ENCODE peak calls at places on chromosomes 1 and 21, in eight cellular contexts. C is astrocyte of the spinal cord, Q is cardiac muscle cell, J is stomach, P is epithelial cell of esophagus, F is cardiac fibroblast, D is kidney, O is psoas muscle. N is an unnamed sample.

GRCh38 chr1:47211796-47212269 is 20.2 kb downstream of the TAL1 start:
- DNase-seq in C (no peak), Q (peak), J (no peak), P (no peak), F (peak), D (no peak), O (no peak), N (no peak)

GRCh38 chr1:1841575-1841991 is 49.3 kb downstream of the GNB1 start:
- DNase-seq in C (no peak), Q (peak), J (no peak), P (no peak), F (peak), D (no peak), O (no peak), N (peak)

GRCh38 chr1:74504125-74505065 is 8.0 kb downstream of the LRRC53 start:
- DNase-seq in C (peak), Q (peak), J (no peak), P (peak), F (peak), D (no peak), O (peak), N (peak)

GRCh38 chr1:200409203-200409760 is 554 bp downstream of the ZNF281 start:
- DNase-seq in C (peak), Q (peak), J (peak), P (no peak), F (peak), D (peak), O (peak), N (no peak)

GRCh38 chr1:91555821-91556531 is 55.3 kb downstream of the CDC7 start:
- DNase-seq in C (peak), Q (peak), J (no peak), P (peak), F (peak), D (no peak), O (no peak), N (peak)

GRCh38 chr21:34807146-34807880 is 138.5 kb downstream of the CLIC6 start:
- DNase-seq in C (peak), Q (peak), J (no peak), P (peak), F (peak), D (no peak), O (no peak), N (peak)

GRCh38 chr1:3910769-3911520 is 10.9 kb upstream of the C1orf174 start:
- DNase-seq in C (peak), Q (peak), J (peak), P (peak), F (peak), D (peak), O (peak), N (peak)

GRCh38 chr1:161502181-161502580 is 3.1 kb upstream of the FCGR2A start:
- DNase-seq in C (no peak), Q (no peak), J (no peak), P (no peak), F (no peak), D (no peak), O (no peak), N (no peak)

GRCh38 chr1:159204071-159204790 is 444 bp upstream of the ACKR1 start:
- DNase-seq in C (no peak), Q (peak), J (no peak), P (no peak), F (no peak), D (no peak), O (no peak), N (no peak)

GRCh38 chr1:15246960-15247614 is at the start of gene FHAD1:
- DNase-seq in C (peak), Q (peak), J (peak), P (peak), F (peak), D (peak), O (no peak), N (peak)

GRCh38 chr1:62687903-62688686 is at the start of gene DOCK7:
- DNase-seq in C (peak), Q (peak), J (peak), P (peak), F (peak), D (peak), O (peak), N (peak)

GRCh38 chr1:196306421-196306820 is 301.8 kb downstream of the KCNT2 start:
- DNase-seq in C (no peak), Q (no peak), J (no peak), P (peak), F (no peak), D (no peak), O (no peak), N (no peak)

GRCh38 chr21:34844033-34844923 is 175.5 kb downstream of the CLIC6 start:
- DNase-seq in C (peak), Q (peak), J (peak), P (peak), F (peak), D (peak), O (peak), N (peak)

GRCh38 chr21:28228624-28228995 is 764.1 kb downstream of the LTN1 start:
- DNase-seq in C (no peak), Q (no peak), J (no peak), P (no peak), F (no peak), D (no peak), O (no peak), N (no peak)

GRCh38 chr1:223886516-223886921 is 40.8 kb upstream of the TP53BP2 start:
- DNase-seq in C (no peak), Q (no peak), J (no peak), P (peak), F (no peak), D (no peak), O (no peak), N (no peak)

GRCh38 chr1:235583511-235584001 is 66.0 kb downstream of the GNG4 start:
- DNase-seq in C (no peak), Q (peak), J (no peak), P (peak), F (no peak), D (peak), O (no peak), N (no peak)

GRCh38 chr1:232512712-232513111 is 117.2 kb downstream of the SIPA1L2 start:
- DNase-seq in C (no peak), Q (no peak), J (no peak), P (no peak), F (no peak), D (peak), O (no peak), N (no peak)

GRCh38 chr21:45546636-45547203 is 4.5 kb upstream of the SLC19A1 start:
- DNase-seq in C (no peak), Q (no peak), J (no peak), P (no peak), F (no peak), D (peak), O (peak), N (no peak)

GRCh38 chr1:8687539-8687938 is 129.9 kb downstream of the RERE start:
- DNase-seq in C (no peak), Q (no peak), J (no peak), P (no peak), F (no peak), D (no peak), O (no peak), N (no peak)

GRCh38 chr1:243890576-243890975 is 40.5 kb upstream of the AKT3 start:
- DNase-seq in C (peak), Q (peak), J (no peak), P (peak), F (peak), D (no peak), O (no peak), N (peak)

GRCh38 chr1:9822897-9823692 is 670 bp downstream of the CLSTN1 start:
- DNase-seq in C (no peak), Q (peak), J (no peak), P (no peak), F (peak), D (peak), O (peak), N (peak)

GRCh38 chr1:229238674-229239415 is 32.1 kb upstream of the RAB4A start:
- DNase-seq in C (no peak), Q (peak), J (no peak), P (peak), F (peak), D (no peak), O (peak), N (no peak)

GRCh38 chr1:174982971-174983689 is 16.6 kb upstream of the CACYBP start:
- DNase-seq in C (peak), Q (peak), J (no peak), P (peak), F (peak), D (no peak), O (no peak), N (peak)

GRCh38 chr1:12505639-12506311 is 112.2 kb downstream of the DHRS3 start:
- DNase-seq in C (no peak), Q (no peak), J (no peak), P (no peak), F (no peak), D (no peak), O (no peak), N (no peak)

GRCh38 chr1:10755977-10756521 is 40.4 kb downstream of the CASZ1 start:
- DNase-seq in C (no peak), Q (peak), J (peak), P (peak), F (peak), D (peak), O (peak), N (peak)

DNA sequence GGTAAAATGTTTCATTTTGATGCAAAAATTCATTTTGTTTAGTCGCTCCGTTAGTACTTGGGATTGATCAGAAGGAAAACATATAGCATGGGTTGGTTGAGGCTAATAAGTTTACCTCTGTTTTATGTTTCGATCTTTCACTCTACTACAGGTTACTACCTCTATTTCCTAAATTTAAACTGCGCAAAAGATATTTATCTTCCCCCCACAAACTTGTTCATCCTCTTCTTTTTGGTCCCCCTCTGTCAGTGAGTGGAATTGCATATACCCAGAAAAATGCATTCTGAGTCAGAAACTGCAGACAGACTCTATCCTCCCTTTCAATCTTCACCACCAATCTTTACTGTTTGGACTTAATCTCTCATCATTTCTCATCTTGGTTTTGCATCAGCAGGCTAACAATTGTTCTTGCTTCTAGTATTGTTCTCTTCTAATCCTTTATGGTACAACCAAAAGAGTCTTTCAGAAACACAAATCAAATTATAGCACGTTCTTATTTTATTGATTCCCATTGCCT is 316.0 kb upstream of the ADGRL4 start:
- DNase-seq in C (no peak), Q (peak), J (no peak), P (peak), F (peak), D (no peak), O (no peak), N (peak)
- TF ChIP-seq CTCF in C (no peak), Q (no peak), J (no peak), P (no peak), F (peak), D (no peak), O (no peak), N (peak)

DNA sequence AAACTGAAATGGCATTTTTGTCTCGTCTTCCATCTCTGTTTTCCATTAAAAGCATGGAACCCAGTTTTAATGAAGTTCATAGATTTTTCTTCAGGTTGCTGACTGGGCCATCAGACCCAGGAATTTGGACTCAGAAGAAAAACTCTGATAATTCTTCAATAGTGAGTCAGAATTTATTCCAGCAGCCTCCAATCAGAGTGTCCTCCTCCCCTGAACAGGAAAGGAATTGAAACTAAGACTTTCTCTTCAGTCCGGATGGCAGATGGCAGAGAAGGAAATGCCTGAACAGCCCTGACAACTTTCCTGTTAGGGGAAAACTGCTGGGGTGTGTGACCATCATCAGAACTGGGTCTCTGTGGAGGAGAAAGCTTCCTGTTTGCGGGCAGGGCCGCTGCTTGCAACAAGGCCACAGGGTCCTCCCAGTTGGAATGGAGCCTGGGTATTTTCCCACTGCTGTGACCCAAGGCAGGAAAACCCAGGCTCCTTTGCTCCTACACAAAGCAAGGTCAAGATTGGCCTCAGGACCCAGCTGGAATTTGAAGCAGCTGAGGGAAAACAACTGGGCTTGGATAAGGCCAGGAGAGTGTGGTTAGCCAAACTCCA is 20.7 kb downstream of the CD34 start:
- DNase-seq in C (peak), Q (peak), J (peak), P (peak), F (peak), D (peak), O (peak), N (peak)
- H3K4me3 ChIP-seq in C (no peak), Q (no peak), J (no peak), P (no peak), F (no peak), D (no peak), O (no peak), N (no peak)

DNA sequence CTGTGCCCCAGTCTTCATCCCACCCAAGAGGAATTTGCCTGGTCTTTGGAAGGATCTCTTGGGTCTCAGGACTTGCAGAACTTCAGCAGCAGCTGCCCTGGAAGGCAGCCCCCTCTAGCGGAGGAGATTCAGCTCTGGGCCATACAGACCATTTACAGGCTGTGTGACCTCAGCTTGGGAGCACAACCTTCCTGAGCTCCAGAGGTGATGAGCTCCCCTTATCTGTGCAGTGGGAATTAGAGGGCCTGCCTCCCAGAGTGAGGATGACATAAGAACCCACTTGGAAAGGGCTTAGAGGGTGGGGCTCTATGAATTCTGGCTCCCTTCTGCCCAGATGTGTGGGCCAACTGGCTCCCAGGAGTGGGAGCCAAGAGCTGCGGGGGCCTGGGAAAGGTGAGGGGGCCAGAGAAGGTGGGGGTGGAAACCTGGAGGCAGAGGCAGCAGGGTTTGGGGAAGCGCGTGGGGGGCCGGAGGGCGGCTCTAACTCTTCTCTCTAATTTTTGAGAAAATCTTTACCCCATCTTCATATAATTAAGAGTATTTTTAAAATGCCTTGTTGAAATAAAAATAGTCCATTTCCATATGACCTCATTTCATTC is 21.4 kb downstream of the EPHB2 start:
- DNase-seq in C (no peak), Q (peak), J (no peak), P (no peak), F (peak), D (no peak), O (no peak), N (peak)
- TF ChIP-seq CTCF in C (peak), Q (peak), J (no peak), P (peak), F (peak), D (no peak), O (no peak), N (peak)

DNA sequence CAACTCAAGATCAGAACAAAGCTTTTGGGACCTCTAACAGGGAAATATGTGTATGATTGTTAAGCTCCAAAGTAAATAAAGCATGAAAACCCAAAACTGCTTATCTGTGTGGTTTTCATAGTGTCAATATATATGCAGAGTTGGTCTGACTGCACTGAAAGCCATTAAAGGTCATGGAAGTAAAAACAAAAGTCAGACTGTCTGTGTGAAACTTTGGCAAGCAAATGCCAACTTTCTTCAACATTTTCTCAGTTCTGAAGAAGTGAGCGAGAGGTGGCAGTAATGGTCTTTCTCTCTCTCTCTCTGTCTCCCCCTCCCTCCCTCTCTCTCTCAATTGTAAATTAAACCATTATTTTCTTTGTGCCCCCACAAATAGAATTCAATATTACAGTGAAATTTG is 100.1 kb upstream of the S1PR1 start:
- DNase-seq in C (peak), Q (peak), J (no peak), P (no peak), F (peak), D (no peak), O (no peak), N (no peak)
- H3K4me3 ChIP-seq in C (no peak), Q (no peak), J (no peak), P (no peak), F (no peak), D (no peak), O (no peak), N (no peak)

GRCh38 chr1:27042670-27043069 is 30.0 kb upstream of the TENT5B start:
- DNase-seq in C (no peak), Q (no peak), J (no peak), P (no peak), F (no peak), D (no peak), O (peak), N (no peak)

GRCh38 chr1:27049127-27049526 is 36.5 kb upstream of the TENT5B start:
- DNase-seq in C (no peak), Q (no peak), J (no peak), P (no peak), F (no peak), D (no peak), O (no peak), N (no peak)

GRCh38 chr1:27049607-27050006 is 37.0 kb upstream of the TENT5B start:
- DNase-seq in C (no peak), Q (no peak), J (no peak), P (no peak), F (no peak), D (no peak), O (no peak), N (no peak)

GRCh38 chr1:27044613-27045091 is 32.0 kb upstream of the TENT5B start:
- DNase-seq in C (peak), Q (peak), J (peak), P (peak), F (peak), D (peak), O (peak), N (peak)

GRCh38 chr1:27045973-27046558 is 33.4 kb upstream of the TENT5B start:
- DNase-seq in C (peak), Q (peak), J (peak), P (peak), F (peak), D (peak), O (peak), N (peak)
- TF ChIP-seq CTCF in C (peak), Q (peak), J (no peak), P (peak), F (peak), D (peak), O (peak), N (peak)

DNA sequence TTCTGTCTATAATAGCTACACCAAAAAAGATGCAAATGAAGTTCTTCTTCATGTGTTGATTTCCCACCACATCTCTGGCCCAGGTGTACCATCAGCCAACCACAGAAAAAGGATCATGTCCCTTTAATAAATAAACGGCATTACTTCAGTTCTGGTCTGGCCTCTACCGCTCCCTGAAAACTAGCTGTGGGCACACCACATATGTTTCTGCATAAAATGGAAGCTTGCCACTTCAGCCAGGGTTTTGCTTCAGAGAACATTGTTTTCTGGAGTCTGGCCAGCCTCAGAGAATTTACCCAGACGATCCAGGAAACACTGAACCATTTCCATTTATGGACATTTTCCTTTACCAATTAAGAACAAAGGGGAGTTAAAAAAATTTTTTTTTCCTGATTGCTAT is 5.9 kb upstream of the LAMC2 start:
- DNase-seq in C (peak), Q (peak), J (peak), P (peak), F (peak), D (no peak), O (no peak), N (peak)
- H3K4me3 ChIP-seq in C (no peak), Q (no peak), J (no peak), P (no peak), F (no peak), D (no peak), O (no peak), N (no peak)

GRCh38 chr1:167369933-167370332 is 148.4 kb downstream of the CD247 start:
- DNase-seq in C (no peak), Q (no peak), J (no peak), P (peak), F (no peak), D (no peak), O (no peak), N (no peak)

GRCh38 chr1:167367705-167368104 is 147.0 kb downstream of the POU2F1 start:
- DNase-seq in C (no peak), Q (no peak), J (no peak), P (no peak), F (no peak), D (no peak), O (no peak), N (no peak)

GRCh38 chr1:167374014-167374413 is 144.3 kb downstream of the CD247 start:
- DNase-seq in C (no peak), Q (no peak), J (no peak), P (no peak), F (no peak), D (no peak), O (no peak), N (no peak)

GRCh38 chr1:167375949-167376348 is 142.4 kb downstream of the CD247 start:
- DNase-seq in C (no peak), Q (no peak), J (no peak), P (no peak), F (no peak), D (no peak), O (no peak), N (no peak)

DNA sequence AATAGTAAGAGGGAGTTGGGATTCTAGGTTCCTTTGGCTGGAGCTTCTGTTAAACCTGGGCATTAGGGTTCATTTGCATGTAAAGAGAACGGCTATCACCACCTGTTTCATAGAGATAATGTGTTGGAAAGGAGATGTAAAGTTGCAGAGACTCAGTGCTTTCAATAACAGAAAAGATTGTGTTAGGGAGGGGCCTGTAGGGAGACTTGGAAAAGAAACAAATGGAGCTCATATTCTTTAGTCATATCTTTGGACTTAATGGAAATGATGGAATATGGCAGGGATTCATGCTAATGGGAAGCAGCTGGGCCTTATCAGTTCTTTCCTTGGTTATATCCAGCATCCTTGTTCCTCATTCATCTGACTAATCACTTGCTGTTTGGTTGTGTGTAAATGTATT is 144.9 kb downstream of the CD247 start:
- DNase-seq in C (no peak), Q (peak), J (no peak), P (no peak), F (no peak), D (no peak), O (no peak), N (peak)
- TF ChIP-seq CTCF in C (no peak), Q (no peak), J (no peak), P (no peak), F (no peak), D (no peak), O (no peak), N (no peak)

GRCh38 chr21:44299085-44299457 is 782 bp upstream of the PFKL start:
- DNase-seq in C (peak), Q (no peak), J (no peak), P (peak), F (peak), D (no peak), O (no peak), N (no peak)
- H3K4me3 ChIP-seq in C (peak), Q (peak), J (peak), P (peak), F (peak), D (peak), O (peak), N (peak)

N was measured in fibroblast of villous mesenchyme.